ENCODE peak calls at places on chromosomes 16 and 17, in ten cellular contexts. One of them, this sample, is unnamed.

GRCh38 chr17:10058924-10059683 is 139.3 kb downstream of the GAS7 start:
- ATAC-seq in Right ventricle myocardium superior: peak; percentile 21
- ATAC-seq in effector memory CD8-positive, alpha-beta T cell: no peak
- ATAC-seq in activated B cell treated with CpG ODN at 0.5 μM for 24 hours: no peak
- ATAC-seq in heart right ventricle: peak; percentile 14
- ATAC-seq in body of pancreas: no peak
- ATAC-seq in sciatic nerve: peak; percentile 10
- ATAC-seq in stimulated activated effector memory CD8-positive, alpha-beta T cell treated with anti-CD3 and anti-CD28 coated beads, Interleukin-12 subunit alpha, Interleukin-12 subunit beta, amount 100 ng/mL, for 72 hours: no peak
- ATAC-seq in stimulated activated naive B cell treated with anti-CD40 and anti-IgM and Interleukin-4, amounts not matched to agents 10 μg/mL and 1 μg/mL and 100 μg/mL, for 72 hours: no peak
- ATAC-seq in activated CD8-positive, alpha-beta T cell treated with anti-CD3 and anti-CD28 coated beads, Interleukin-2, amount 10 ng/mL, durations not matched to agents 7 days and 5 days: no peak
- ATAC-seq in this sample: peak; percentile 17

GRCh38 chr16:78244131-78244899 is 144.9 kb downstream of the WWOX start:
- ATAC-seq in Right ventricle myocardium superior: no peak
- ATAC-seq in effector memory CD8-positive, alpha-beta T cell: no peak
- ATAC-seq in activated B cell treated with CpG ODN at 0.5 μM for 24 hours: no peak
- ATAC-seq in heart right ventricle: no peak
- ATAC-seq in body of pancreas: no peak
- ATAC-seq in sciatic nerve: no peak
- ATAC-seq in stimulated activated effector memory CD8-positive, alpha-beta T cell treated with anti-CD3 and anti-CD28 coated beads, Interleukin-12 subunit alpha, Interleukin-12 subunit beta, amount 100 ng/mL, for 72 hours: no peak
- ATAC-seq in stimulated activated naive B cell treated with anti-CD40 and anti-IgM and Interleukin-4, amounts not matched to agents 10 μg/mL and 1 μg/mL and 100 μg/mL, for 72 hours: no peak
- ATAC-seq in activated CD8-positive, alpha-beta T cell treated with anti-CD3 and anti-CD28 coated beads, Interleukin-2, amount 10 ng/mL, durations not matched to agents 7 days and 5 days: no peak
- ATAC-seq in this sample: no peak

GRCh38 chr16:83863682-83864081 is 35.2 kb upstream of the MLYCD start:
- ATAC-seq in Right ventricle myocardium superior: no peak
- ATAC-seq in effector memory CD8-positive, alpha-beta T cell: no peak
- ATAC-seq in activated B cell treated with CpG ODN at 0.5 μM for 24 hours: no peak
- ATAC-seq in heart right ventricle: no peak
- ATAC-seq in body of pancreas: no peak
- ATAC-seq in sciatic nerve: no peak
- ATAC-seq in stimulated activated effector memory CD8-positive, alpha-beta T cell treated with anti-CD3 and anti-CD28 coated beads, Interleukin-12 subunit alpha, Interleukin-12 subunit beta, amount 100 ng/mL, for 72 hours: no peak
- ATAC-seq in stimulated activated naive B cell treated with anti-CD40 and anti-IgM and Interleukin-4, amounts not matched to agents 10 μg/mL and 1 μg/mL and 100 μg/mL, for 72 hours: no peak
- ATAC-seq in activated CD8-positive, alpha-beta T cell treated with anti-CD3 and anti-CD28 coated beads, Interleukin-2, amount 10 ng/mL, durations not matched to agents 7 days and 5 days: no peak
- ATAC-seq in this sample: no peak

GRCh38 chr17:28334176-28334575 is 1.1 kb downstream of the IFT20 start:
- ATAC-seq in Right ventricle myocardium superior: no peak
- ATAC-seq in effector memory CD8-positive, alpha-beta T cell: no peak
- ATAC-seq in activated B cell treated with CpG ODN at 0.5 μM for 24 hours: no peak
- ATAC-seq in heart right ventricle: no peak
- ATAC-seq in body of pancreas: no peak
- ATAC-seq in sciatic nerve: no peak
- ATAC-seq in stimulated activated effector memory CD8-positive, alpha-beta T cell treated with anti-CD3 and anti-CD28 coated beads, Interleukin-12 subunit alpha, Interleukin-12 subunit beta, amount 100 ng/mL, for 72 hours: no peak
- ATAC-seq in stimulated activated naive B cell treated with anti-CD40 and anti-IgM and Interleukin-4, amounts not matched to agents 10 μg/mL and 1 μg/mL and 100 μg/mL, for 72 hours: no peak
- ATAC-seq in activated CD8-positive, alpha-beta T cell treated with anti-CD3 and anti-CD28 coated beads, Interleukin-2, amount 10 ng/mL, durations not matched to agents 7 days and 5 days: no peak
- ATAC-seq in this sample: no peak

GRCh38 chr16:85514601-85515318 is 98.4 kb upstream of the GSE1 start:
- ATAC-seq in Right ventricle myocardium superior: peak; percentile 90
- ATAC-seq in effector memory CD8-positive, alpha-beta T cell: no peak
- ATAC-seq in activated B cell treated with CpG ODN at 0.5 μM for 24 hours: no peak
- ATAC-seq in heart right ventricle: peak; percentile 83
- ATAC-seq in body of pancreas: peak; percentile 79
- ATAC-seq in sciatic nerve: peak; percentile 82
- ATAC-seq in stimulated activated effector memory CD8-positive, alpha-beta T cell treated with anti-CD3 and anti-CD28 coated beads, Interleukin-12 subunit alpha, Interleukin-12 subunit beta, amount 100 ng/mL, for 72 hours: no peak
- ATAC-seq in stimulated activated naive B cell treated with anti-CD40 and anti-IgM and Interleukin-4, amounts not matched to agents 10 μg/mL and 1 μg/mL and 100 μg/mL, for 72 hours: no peak
- ATAC-seq in activated CD8-positive, alpha-beta T cell treated with anti-CD3 and anti-CD28 coated beads, Interleukin-2, amount 10 ng/mL, durations not matched to agents 7 days and 5 days: no peak
- ATAC-seq in this sample: peak; percentile 75

GRCh38 chr17:16381496-16381820 is 567 bp downstream of the UBB start:
- ATAC-seq in Right ventricle myocardium superior: no peak
- ATAC-seq in effector memory CD8-positive, alpha-beta T cell: peak; percentile 23
- ATAC-seq in activated B cell treated with CpG ODN at 0.5 μM for 24 hours: peak; percentile 5
- ATAC-seq in heart right ventricle: no peak
- ATAC-seq in body of pancreas: no peak
- ATAC-seq in sciatic nerve: no peak
- ATAC-seq in stimulated activated effector memory CD8-positive, alpha-beta T cell treated with anti-CD3 and anti-CD28 coated beads, Interleukin-12 subunit alpha, Interleukin-12 subunit beta, amount 100 ng/mL, for 72 hours: peak; percentile 39
- ATAC-seq in stimulated activated naive B cell treated with anti-CD40 and anti-IgM and Interleukin-4, amounts not matched to agents 10 μg/mL and 1 μg/mL and 100 μg/mL, for 72 hours: peak; percentile 15
- ATAC-seq in activated CD8-positive, alpha-beta T cell treated with anti-CD3 and anti-CD28 coated beads, Interleukin-2, amount 10 ng/mL, durations not matched to agents 7 days and 5 days: peak; percentile 11
- ATAC-seq in this sample: no peak

GRCh38 chr16:67302882-67303434 is 23.6 kb downstream of the KCTD19 start:
- ATAC-seq in Right ventricle myocardium superior: no peak
- ATAC-seq in effector memory CD8-positive, alpha-beta T cell: no peak
- ATAC-seq in activated B cell treated with CpG ODN at 0.5 μM for 24 hours: no peak
- ATAC-seq in heart right ventricle: no peak
- ATAC-seq in body of pancreas: no peak
- ATAC-seq in sciatic nerve: no peak
- ATAC-seq in stimulated activated effector memory CD8-positive, alpha-beta T cell treated with anti-CD3 and anti-CD28 coated beads, Interleukin-12 subunit alpha, Interleukin-12 subunit beta, amount 100 ng/mL, for 72 hours: peak; percentile 47
- ATAC-seq in stimulated activated naive B cell treated with anti-CD40 and anti-IgM and Interleukin-4, amounts not matched to agents 10 μg/mL and 1 μg/mL and 100 μg/mL, for 72 hours: no peak
- ATAC-seq in activated CD8-positive, alpha-beta T cell treated with anti-CD3 and anti-CD28 coated beads, Interleukin-2, amount 10 ng/mL, durations not matched to agents 7 days and 5 days: no peak
- ATAC-seq in this sample: no peak

GRCh38 chr17:75641343-75641742 is 8.1 kb downstream of the SMIM5 start:
- ATAC-seq in Right ventricle myocardium superior: peak; percentile 67
- ATAC-seq in effector memory CD8-positive, alpha-beta T cell: no peak
- ATAC-seq in activated B cell treated with CpG ODN at 0.5 μM for 24 hours: no peak
- ATAC-seq in heart right ventricle: peak; percentile 60
- ATAC-seq in body of pancreas: no peak
- ATAC-seq in sciatic nerve: no peak
- ATAC-seq in stimulated activated effector memory CD8-positive, alpha-beta T cell treated with anti-CD3 and anti-CD28 coated beads, Interleukin-12 subunit alpha, Interleukin-12 subunit beta, amount 100 ng/mL, for 72 hours: no peak
- ATAC-seq in stimulated activated naive B cell treated with anti-CD40 and anti-IgM and Interleukin-4, amounts not matched to agents 10 μg/mL and 1 μg/mL and 100 μg/mL, for 72 hours: no peak
- ATAC-seq in activated CD8-positive, alpha-beta T cell treated with anti-CD3 and anti-CD28 coated beads, Interleukin-2, amount 10 ng/mL, durations not matched to agents 7 days and 5 days: no peak
- ATAC-seq in this sample: no peak

GRCh38 chr16:3348547-3349167 is 7.0 kb upstream of the OR2C1 start:
- ATAC-seq in Right ventricle myocardium superior: peak; percentile 80
- ATAC-seq in effector memory CD8-positive, alpha-beta T cell: no peak
- ATAC-seq in activated B cell treated with CpG ODN at 0.5 μM for 24 hours: no peak
- ATAC-seq in heart right ventricle: no peak
- ATAC-seq in body of pancreas: no peak
- ATAC-seq in sciatic nerve: no peak
- ATAC-seq in stimulated activated effector memory CD8-positive, alpha-beta T cell treated with anti-CD3 and anti-CD28 coated beads, Interleukin-12 subunit alpha, Interleukin-12 subunit beta, amount 100 ng/mL, for 72 hours: no peak
- ATAC-seq in stimulated activated naive B cell treated with anti-CD40 and anti-IgM and Interleukin-4, amounts not matched to agents 10 μg/mL and 1 μg/mL and 100 μg/mL, for 72 hours: peak; percentile 63
- ATAC-seq in activated CD8-positive, alpha-beta T cell treated with anti-CD3 and anti-CD28 coated beads, Interleukin-2, amount 10 ng/mL, durations not matched to agents 7 days and 5 days: no peak
- ATAC-seq in this sample: no peak